ENCODE peak calls at places on chromosomes 11 and 22, in eight cellular contexts. X, Y, W, H, T, Z, J and E are unnamed samples.
A peak's percentile ranks its signal among the peaks of the same experiment; 100 is the strongest.

GRCh38 chr11:104782377-104782754 is 115.9 kb downstream of the CASP12 start:
- DNase-seq in X (no peak), Y (peak; percentile 3), W (no peak), H (no peak), T (no peak), Z (no peak), J (no peak), E (no peak)

GRCh38 chr22:31083923-31084810 is 3.0 kb downstream of the SMTN start:
- DNase-seq in X (no peak), Y (peak; percentile 46), W (no peak), H (no peak), T (no peak), Z (no peak), J (no peak), E (no peak)

GRCh38 chr22:49856343-49856742 is 2.7 kb downstream of the ZBED4 start:
- DNase-seq in X (no peak), Y (no peak), W (no peak), H (no peak), T (no peak), Z (no peak), J (no peak), E (no peak)

GRCh38 chr11:45233121-45233803 is 52.9 kb downstream of the SYT13 start:
- DNase-seq in X (peak; percentile 78), Y (peak; percentile 68), W (peak; percentile 46), H (peak; percentile 68), T (no peak), Z (peak; percentile 72), J (peak; percentile 70), E (peak; percentile 76)

GRCh38 chr11:111598546-111598945 is 3.7 kb upstream of the SIK2 start:
- DNase-seq in X (no peak), Y (peak; percentile 96), W (peak; percentile 65), H (no peak), T (no peak), Z (no peak), J (no peak), E (no peak)

GRCh38 chr11:123111465-123111864 is 49.5 kb upstream of the HSPA8 start:
- DNase-seq in X (peak; percentile 84), Y (peak; percentile 73), W (peak; percentile 62), H (no peak), T (peak; percentile 26), Z (no peak), J (no peak), E (no peak)

GRCh38 chr11:1706634-1707400 is 9.8 kb downstream of the KRTAP5-6 start:
- DNase-seq in X (peak; percentile 60), Y (peak; percentile 17), W (no peak), H (no peak), T (no peak), Z (peak; percentile 35), J (no peak), E (no peak)

GRCh38 chr11:11608783-11609232 is 13.0 kb downstream of the GALNT18 start:
- DNase-seq in X (peak; percentile 28), Y (peak; percentile 63), W (no peak), H (no peak), T (peak; percentile 20), Z (no peak), J (no peak), E (no peak)

GRCh38 chr22:40603088-40603605 is 33.4 kb downstream of the MRTFA start:
- DNase-seq in X (no peak), Y (peak; percentile 85), W (peak; percentile 80), H (no peak), T (no peak), Z (no peak), J (no peak), E (no peak)

GRCh38 chr22:33770723-33771122 is 149.6 kb downstream of the LARGE1 start:
- DNase-seq in X (no peak), Y (no peak), W (no peak), H (no peak), T (no peak), Z (no peak), J (no peak), E (no peak)

GRCh38 chr11:32466279-32466915 is 31.1 kb upstream of the WT1 start:
- DNase-seq in X (no peak), Y (no peak), W (peak; percentile 18), H (no peak), T (no peak), Z (no peak), J (no peak), E (peak; percentile 1)

GRCh38 chr22:31680764-31681624 is 19.0 kb upstream of the PISD start:
- DNase-seq in X (peak; percentile 0), Y (peak; percentile 78), W (peak; percentile 80), H (no peak), T (no peak), Z (no peak), J (no peak), E (no peak)

GRCh38 chr11:128480066-128480465 is 107.3 kb downstream of the ETS1 start:
- DNase-seq in X (no peak), Y (no peak), W (no peak), H (no peak), T (no peak), Z (peak; percentile 54), J (no peak), E (no peak)

GRCh38 chr11:66701432-66702240 is 23.9 kb upstream of the RBM4B start:
- DNase-seq in X (peak; percentile 25), Y (peak; percentile 11), W (no peak), H (no peak), T (no peak), Z (peak; percentile 30), J (no peak), E (peak; percentile 48)

GRCh38 chr11:204587-205109 is 2.6 kb downstream of the BET1L start:
- DNase-seq in X (no peak), Y (no peak), W (no peak), H (peak; percentile 24), T (no peak), Z (no peak), J (no peak), E (peak; percentile 14)

GRCh38 chr11:13970986-13971385 is 8.5 kb downstream of the SPON1 start:
- DNase-seq in X (peak; percentile 75), Y (peak; percentile 25), W (no peak), H (peak; percentile 36), T (peak; percentile 34), Z (peak; percentile 53), J (no peak), E (peak; percentile 42)

GRCh38 chr11:47464479-47464878 is 15.5 kb upstream of the RAPSN start:
- DNase-seq in X (no peak), Y (peak; percentile 49), W (no peak), H (no peak), T (peak; percentile 25), Z (no peak), J (no peak), E (no peak)

GRCh38 chr11:44728491-44728910 is 1.7 kb downstream of the TSPAN18 start:
- DNase-seq in X (no peak), Y (no peak), W (no peak), H (no peak), T (no peak), Z (peak; percentile 28), J (no peak), E (no peak)

GRCh38 chr22:49701380-49702067 is 126.1 kb downstream of the BRD1 start:
- DNase-seq in X (no peak), Y (no peak), W (no peak), H (no peak), T (no peak), Z (peak; percentile 24), J (peak; percentile 18), E (no peak)

GRCh38 chr11:121904148-121904547 is 211.9 kb downstream of the BLID start:
- DNase-seq in X (no peak), Y (no peak), W (no peak), H (no peak), T (no peak), Z (no peak), J (no peak), E (no peak)

GRCh38 chr11:74086242-74086884 is 77.5 kb upstream of the UCP3 start:
- DNase-seq in X (no peak), Y (no peak), W (peak; percentile 74), H (no peak), T (no peak), Z (no peak), J (no peak), E (no peak)

GRCh38 chr11:94449437-94449836 is 44.2 kb downstream of the MRE11 start:
- DNase-seq in X (peak; percentile 97), Y (peak; percentile 92), W (peak; percentile 92), H (no peak), T (peak; percentile 19), Z (no peak), J (no peak), E (no peak)